ENCODE peak calls at places on chromosomes 13 and 19, in ten cellular contexts. F, P, R, I, K, M, J, V, B and Y are unnamed samples.

GRCh38 chr19:3047307-3048189 is 14.7 kb downstream of the TLE5 start:
- DNase-seq in R (peak; percentile 78), K (peak; percentile 29), M (peak; percentile 63), P (peak; percentile 88), B (peak; percentile 63), F (peak; percentile 87), I (peak; percentile 80), J (peak; percentile 41), V (peak; percentile 97), Y (peak; percentile 69)

GRCh38 chr13:45092668-45093067 is 27.6 kb upstream of the GTF2F2 start:
- DNase-seq in J (no peak), R (no peak), F (no peak), P (no peak), M (no peak), B (peak; percentile 7), K (no peak), I (no peak), V (no peak), Y (peak; percentile 23)

GRCh38 chr19:31418692-31419430 is 69.6 kb upstream of the TSHZ3 start:
- DNase-seq in K (no peak), P (no peak), M (no peak), I (no peak), R (no peak), B (no peak), V (no peak), J (no peak), F (no peak), Y (no peak)

GRCh38 chr13:79225487-79226232 is 180.4 kb downstream of the RBM26 start:
- DNase-seq in B (no peak), J (no peak), V (no peak), M (no peak), K (no peak), P (no peak), F (no peak), R (no peak), I (no peak), Y (no peak)

GRCh38 chr19:47631681-47632446 is 22.9 kb downstream of the BICRA start:
- DNase-seq in I (no peak), P (no peak), F (no peak), M (no peak), R (peak; percentile 41), V (no peak), K (no peak), J (no peak), B (peak; percentile 28), Y (peak; percentile 59)

GRCh38 chr13:79527698-79528097 is 46.7 kb downstream of the NDFIP2 start:
- DNase-seq in J (no peak), B (no peak), I (no peak), K (no peak), P (no peak), M (no peak), R (no peak), V (no peak), F (no peak), Y (no peak)

GRCh38 chr13:77752512-77753069 is 55.1 kb downstream of the SLAIN1 start:
- DNase-seq in I (no peak), F (no peak), M (no peak), V (no peak), J (no peak), R (no peak), B (no peak), K (no peak), P (no peak), Y (no peak)

GRCh38 chr19:315811-316210 is 24.6 kb upstream of the PLPP2 start:
- DNase-seq in M (no peak), B (no peak), K (no peak), V (no peak), J (no peak), I (no peak), F (no peak), R (no peak), P (no peak), Y (no peak)

GRCh38 chr19:17687857-17688784 is at the start of gene UNC13A:
- DNase-seq in J (no peak), K (no peak), R (peak; percentile 47), P (peak; percentile 45), F (peak; percentile 37), B (peak; percentile 40), M (peak; percentile 29), V (no peak), I (peak; percentile 86), Y (peak; percentile 35)

GRCh38 chr13:104869501-104869900 is 1666.0 kb downstream of the EFNB2 start:
- DNase-seq in P (no peak), R (no peak), V (no peak), M (no peak), I (no peak), K (no peak), F (no peak), B (no peak), J (no peak), Y (no peak)

GRCh38 chr13:51552027-51552426 is 32.2 kb upstream of the WDFY2 start:
- DNase-seq in B (no peak), I (no peak), P (peak; percentile 42), M (no peak), F (no peak), V (no peak), K (no peak), R (no peak), J (no peak), Y (peak; percentile 28)

GRCh38 chr13:96967248-96967745 is 27.0 kb downstream of the OXGR1 start:
- DNase-seq in R (no peak), M (no peak), V (no peak), I (no peak), J (no peak), P (no peak), F (no peak), K (no peak), B (no peak), Y (peak; percentile 24)
- TF ChIP-seq CTCF in R (no peak), M (peak; percentile 19), V (no peak), I (no peak), J (no peak), P (no peak), F (no peak), K (no peak), B (no peak), Y (no peak)

DNA sequence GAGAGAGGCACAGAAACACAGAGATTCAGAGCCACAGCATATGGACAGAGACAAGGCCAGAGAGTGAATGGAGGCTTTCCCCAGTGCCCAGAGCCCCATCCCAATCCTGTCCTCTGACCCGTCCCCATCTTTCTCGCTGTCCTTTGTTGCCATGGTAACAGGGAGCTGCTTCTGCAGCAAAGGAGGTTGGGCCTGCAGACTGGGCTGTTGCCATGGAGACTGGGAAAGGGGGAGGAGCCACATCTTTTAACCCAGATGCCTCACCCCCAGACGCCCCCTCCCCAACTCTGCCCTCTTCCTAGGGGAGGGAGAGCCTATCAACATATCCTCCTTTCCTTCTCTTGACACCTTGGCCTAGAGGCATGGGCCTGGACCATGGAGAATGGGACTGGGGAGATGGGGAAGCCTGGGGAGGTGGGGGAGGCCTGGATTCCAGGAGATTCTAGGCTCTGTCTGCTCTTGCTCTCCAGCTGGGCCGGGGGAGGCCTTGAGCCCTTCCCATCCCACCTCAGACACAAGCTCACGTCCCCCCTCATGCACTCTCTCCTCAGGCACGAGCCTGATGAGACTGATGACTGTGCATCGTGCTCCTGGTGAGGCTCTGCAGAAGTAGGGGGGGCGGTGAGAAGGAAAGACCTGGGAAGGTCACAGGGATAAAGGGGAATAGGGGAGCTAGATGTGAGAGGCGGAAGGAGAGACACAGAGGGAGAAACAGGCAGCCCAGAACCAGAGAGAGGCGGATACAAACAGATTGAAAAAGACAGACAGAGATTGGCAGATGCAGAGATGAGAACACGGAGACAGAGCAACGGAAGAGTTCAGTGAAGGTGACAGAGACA is 2.1 kb upstream of the ATP1A3 start:
- DNase-seq in R (no peak), V (no peak), K (no peak), F (no peak), P (no peak), M (no peak), J (no peak), I (no peak), B (no peak), Y (no peak)
- H3K4me3 ChIP-seq in R (no peak overlapping the region), V (no peak overlapping the region), K (no peak overlapping the region), F (no peak overlapping the region), P (no peak overlapping the region), M (no peak overlapping the region), J (no peak overlapping the region), I (no peak overlapping the region), B (no peak overlapping the region), Y (no peak overlapping the region)

GRCh38 chr19:9785367-9786331 is 17.1 kb upstream of the ZNF846 start:
- DNase-seq in M (peak; percentile 92), V (peak; percentile 99), I (peak; percentile 100), R (peak; percentile 95), B (peak; percentile 99), F (peak; percentile 99), J (peak; percentile 98), P (peak; percentile 98), K (peak; percentile 56), Y (peak; percentile 93)
- TF ChIP-seq CTCF in M (no peak), V (no peak), I (no peak), R (no peak), B (no peak), F (no peak), J (no peak), P (no peak), K (no peak), Y (no peak)

GRCh38 chr13:112977525-112977924 is 8.5 kb downstream of the MCF2L start:
- DNase-seq in P (no peak), K (no peak), I (no peak), B (no peak), J (no peak), F (no peak), V (no peak), R (no peak), M (no peak), Y (no peak)

GRCh38 chr13:112980441-112980840 is 11.4 kb downstream of the MCF2L start:
- DNase-seq in I (no peak), B (no peak), V (no peak), P (no peak), R (no peak), J (no peak), M (no peak), K (no peak), F (no peak), Y (no peak)

GRCh38 chr13:112979406-112979902 is 10.4 kb downstream of the MCF2L start:
- DNase-seq in I (no peak), F (no peak), J (no peak), R (no peak), B (no peak), K (no peak), V (no peak), P (no peak), M (no peak), Y (no peak)

GRCh38 chr13:112977091-112977490 is 8.1 kb downstream of the MCF2L start:
- DNase-seq in R (no peak), I (no peak), B (no peak), P (no peak), M (no peak), F (no peak), V (no peak), K (no peak), J (no peak), Y (no peak)

DNA sequence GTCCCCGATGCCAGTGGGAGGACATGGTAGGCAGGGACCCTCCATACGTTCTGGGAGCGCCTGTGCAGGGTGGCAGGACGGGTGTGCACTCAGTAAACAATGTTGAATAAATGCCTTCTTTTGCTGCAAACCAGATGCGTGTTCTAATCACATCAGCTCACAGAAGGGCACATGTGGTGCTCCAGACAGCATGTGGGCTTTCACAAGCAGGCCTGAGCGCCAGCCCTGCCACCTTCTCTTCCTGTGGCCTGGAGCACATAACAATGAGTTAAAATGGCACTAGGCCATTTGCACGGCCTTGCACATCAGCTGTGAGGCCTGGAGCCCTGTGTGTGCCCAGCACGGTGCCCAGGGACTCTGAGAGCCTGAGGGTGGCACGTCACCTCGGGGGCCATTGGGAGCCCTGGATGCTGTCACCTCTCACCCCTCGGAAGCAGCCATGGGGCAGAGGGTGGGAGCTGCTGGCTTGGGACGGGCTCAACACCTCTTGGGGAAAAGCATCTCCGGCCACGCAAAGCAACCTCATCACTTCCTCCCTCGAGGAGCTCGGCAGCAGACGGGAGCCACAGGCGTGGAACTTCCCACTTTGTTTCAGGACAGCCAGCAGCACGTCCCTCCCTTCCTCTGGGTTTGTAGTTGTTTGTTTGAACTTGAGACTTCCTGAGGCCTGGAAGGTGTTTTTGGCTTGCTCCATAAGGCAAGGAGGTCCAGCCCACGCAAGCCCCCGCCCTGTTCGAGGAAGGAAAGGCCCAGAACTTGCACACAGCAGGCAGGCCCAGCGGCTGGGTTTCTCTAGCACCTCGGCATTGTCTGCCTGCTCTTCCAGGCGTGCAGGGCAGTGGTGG is 9.8 kb downstream of the MCF2L start:
- DNase-seq in M (no peak), I (no peak), V (no peak), K (peak; percentile 2), F (no peak), R (no peak), J (no peak), P (no peak), B (peak; percentile 80), Y (no peak)
- H3K4me3 ChIP-seq in M (no peak overlapping the region), I (no peak overlapping the region), V (peak overlapping the region; percentile 37), K (no peak overlapping the region), F (peak overlapping the region; percentile 35), R (peak overlapping the region; percentile 58), J (peak overlapping the region; percentile 14), P (no peak overlapping the region), B (peak overlapping the region; percentile 64), Y (no peak overlapping the region)